ENCODE peak calls at places on chromosomes 7 and 10, in four cellular contexts. Q is activated T-helper 1 cell treated with anti-CD3 and anti-CD28 coated beads, Interleukin-2, amount 50 U/mL, for 16 hours; A is T follicular helper cell; L is kidney tubule cell. D is an unnamed sample.

GRCh38 chr10:1171182-1171581 is 115.0 kb downstream of the WDR37 start:
- DNase-seq in Q (no peak), A (no peak), L (no peak), D (no peak)

GRCh38 chr10:89426230-89426868 is 12.0 kb downstream of the IFIT5 start:
- DNase-seq in Q (no peak), A (no peak), L (peak), D (peak)

GRCh38 chr10:72729528-72729927 is 37.6 kb downstream of the MCU start:
- DNase-seq in Q (no peak), A (no peak), L (peak), D (no peak)

GRCh38 chr10:13719411-13719810 is 132.6 kb downstream of the PRPF18 start:
- DNase-seq in Q (no peak), A (no peak), L (peak), D (no peak)

GRCh38 chr7:47375121-47375551 is 206.8 kb downstream of the TNS3 start:
- DNase-seq in Q (no peak), A (no peak), L (peak), D (peak)

GRCh38 chr7:17436126-17436525 is 137.7 kb downstream of the AHR start:
- DNase-seq in Q (no peak), A (no peak), L (no peak), D (no peak)

GRCh38 chr10:6721480-6721879 is 141.4 kb upstream of the PRKCQ start:
- DNase-seq in Q (no peak), A (no peak), L (peak), D (peak)

GRCh38 chr10:69505636-69506318 is 54.5 kb downstream of the TSPAN15 start:
- DNase-seq in Q (no peak), A (no peak), L (no peak), D (no peak)

GRCh38 chr7:82594665-82595064 is 151.1 kb upstream of the CACNA2D1 start:
- DNase-seq in Q (no peak), A (no peak), L (no peak), D (no peak)

GRCh38 chr10:110376021-110376773 is 71.5 kb upstream of the SMNDC1 start:
- DNase-seq in Q (no peak), A (no peak), L (peak), D (no peak)

GRCh38 chr10:8670461-8670860 is 616.0 kb downstream of the GATA3 start:
- DNase-seq in Q (no peak), A (no peak), L (no peak), D (no peak)

GRCh38 chr7:122350701-122351100 is 46.2 kb upstream of the FEZF1 start:
- DNase-seq in Q (no peak), A (no peak), L (no peak), D (no peak)

GRCh38 chr7:12385364-12385786 is 18.3 kb downstream of the VWDE start:
- DNase-seq in Q (no peak), A (no peak), L (no peak), D (no peak)

GRCh38 chr7:1514993-1515392 is 10.8 kb upstream of the INTS1 start:
- DNase-seq in Q (no peak), A (no peak), L (no peak), D (peak)

GRCh38 chr10:126408953-126409641 is 20.8 kb upstream of the ADAM12 start:
- DNase-seq in Q (no peak), A (no peak), L (no peak), D (no peak)

GRCh38 chr7:55838595-55838994 is 24.0 kb downstream of the SEPTIN14 start:
- DNase-seq in Q (no peak), A (no peak), L (no peak), D (no peak)

GRCh38 chr10:51951601-51952000 is 252.2 kb upstream of the CSTF2T start:
- DNase-seq in Q (no peak), A (no peak), L (no peak), D (no peak)

GRCh38 chr10:61750943-61751471 is 88.3 kb downstream of the CABCOCO1 start:
- DNase-seq in Q (peak), A (peak), L (peak), D (peak)

GRCh38 chr7:158432369-158433270 is 155.0 kb downstream of the PTPRN2 start:
- DNase-seq in Q (no peak), A (no peak), L (peak), D (peak)

GRCh38 chr10:74891048-74891447 is 64.6 kb downstream of the KAT6B start:
- DNase-seq in Q (no peak), A (no peak), L (no peak), D (no peak)

GRCh38 chr7:156318426-156318825 is 322.1 kb upstream of the RNF32 start:
- DNase-seq in Q (no peak), A (no peak), L (no peak), D (no peak)

GRCh38 chr10:34687434-34688205 is 127.5 kb downstream of the PARD3 start:
- DNase-seq in Q (no peak), A (no peak), L (peak), D (peak)

D was measured in Caki2.